ENCODE peak calls at places on chromosomes 16 and 17, in seven cellular contexts. One of them, this sample, is unnamed.

GRCh38 chr16:7013990-7014389 is 318.7 kb upstream of the RBFOX1 start:
- DNase-seq in T follicular helper cell: no peak
- DNase-seq in progenitor cell of endocrine pancreas: no peak
- DNase-seq in NCI-H2227 treated with DMSO at 0.1 percent for 48 hours: no peak
- DNase-seq in NCI-H1417: no peak
- DNase-seq in SHP77: no peak
- DNase-seq in upper lobe of right lung: no peak
- DNase-seq in this sample: no peak

GRCh38 chr17:32565401-32565800 is 78.6 kb downstream of the CDK5R1 start:
- DNase-seq in T follicular helper cell: no peak
- DNase-seq in progenitor cell of endocrine pancreas: no peak
- DNase-seq in NCI-H2227 treated with DMSO at 0.1 percent for 48 hours: no peak
- DNase-seq in NCI-H1417: no peak
- DNase-seq in SHP77: no peak
- DNase-seq in upper lobe of right lung: no peak
- DNase-seq in this sample: no peak

GRCh38 chr17:3986270-3986938 is 22.2 kb upstream of the ATP2A3 start:
- DNase-seq in T follicular helper cell: no peak
- DNase-seq in progenitor cell of endocrine pancreas: no peak
- DNase-seq in NCI-H2227 treated with DMSO at 0.1 percent for 48 hours: no peak
- DNase-seq in NCI-H1417: no peak
- DNase-seq in SHP77: peak
- DNase-seq in upper lobe of right lung: peak
- DNase-seq in this sample: no peak

GRCh38 chr17:82302498-82302963 is 14.9 kb downstream of the CD7 start:
- DNase-seq in T follicular helper cell: no peak
- DNase-seq in progenitor cell of endocrine pancreas: no peak
- DNase-seq in NCI-H2227 treated with DMSO at 0.1 percent for 48 hours: no peak
- DNase-seq in NCI-H1417: no peak
- DNase-seq in SHP77: no peak
- DNase-seq in upper lobe of right lung: peak
- DNase-seq in this sample: peak

GRCh38 chr16:27547134-27547533 is 2.6 kb downstream of the GTF3C1 start:
- DNase-seq in T follicular helper cell: no peak
- DNase-seq in progenitor cell of endocrine pancreas: no peak
- DNase-seq in NCI-H2227 treated with DMSO at 0.1 percent for 48 hours: no peak
- DNase-seq in NCI-H1417: no peak
- DNase-seq in SHP77: no peak
- DNase-seq in upper lobe of right lung: no peak
- DNase-seq in this sample: no peak

GRCh38 chr16:80997139-80997798 is 9.4 kb downstream of the CMC2 start:
- DNase-seq in T follicular helper cell: no peak
- DNase-seq in progenitor cell of endocrine pancreas: no peak
- DNase-seq in NCI-H2227 treated with DMSO at 0.1 percent for 48 hours: no peak
- DNase-seq in NCI-H1417: no peak
- DNase-seq in SHP77: no peak
- DNase-seq in upper lobe of right lung: no peak
- DNase-seq in this sample: no peak

GRCh38 chr17:75827291-75828050 is 16.7 kb downstream of the UNC13D start:
- DNase-seq in T follicular helper cell: peak
- DNase-seq in progenitor cell of endocrine pancreas: peak
- DNase-seq in NCI-H2227 treated with DMSO at 0.1 percent for 48 hours: peak
- DNase-seq in NCI-H1417: no peak
- DNase-seq in SHP77: peak
- DNase-seq in upper lobe of right lung: no peak
- DNase-seq in this sample: peak

GRCh38 chr17:70454377-70454776 is 285.0 kb downstream of the KCNJ2 start:
- DNase-seq in T follicular helper cell: no peak
- DNase-seq in progenitor cell of endocrine pancreas: no peak
- DNase-seq in NCI-H2227 treated with DMSO at 0.1 percent for 48 hours: no peak
- DNase-seq in NCI-H1417: no peak
- DNase-seq in SHP77: no peak
- DNase-seq in upper lobe of right lung: no peak
- DNase-seq in this sample: no peak

GRCh38 chr17:46264456-46265198 is 30.3 kb upstream of the LRRC37A start:
- DNase-seq in T follicular helper cell: peak
- DNase-seq in progenitor cell of endocrine pancreas: no peak
- DNase-seq in NCI-H2227 treated with DMSO at 0.1 percent for 48 hours: no peak
- DNase-seq in NCI-H1417: no peak
- DNase-seq in SHP77: no peak
- DNase-seq in upper lobe of right lung: no peak
- DNase-seq in this sample: peak

GRCh38 chr16:2962334-2963073 is 1.6 kb upstream of the KREMEN2 start:
- DNase-seq in T follicular helper cell: no peak
- DNase-seq in progenitor cell of endocrine pancreas: no peak
- DNase-seq in NCI-H2227 treated with DMSO at 0.1 percent for 48 hours: no peak
- DNase-seq in NCI-H1417: no peak
- DNase-seq in SHP77: no peak
- DNase-seq in upper lobe of right lung: no peak
- DNase-seq in this sample: peak

GRCh38 chr17:83083368-83084201 is 4.2 kb downstream of the METRNL start:
- DNase-seq in T follicular helper cell: no peak
- DNase-seq in progenitor cell of endocrine pancreas: no peak
- DNase-seq in NCI-H2227 treated with DMSO at 0.1 percent for 48 hours: no peak
- DNase-seq in NCI-H1417: no peak
- DNase-seq in SHP77: no peak
- DNase-seq in upper lobe of right lung: no peak
- DNase-seq in this sample: no peak

GRCh38 chr16:23924138-23924537 is 88.4 kb downstream of the PRKCB start:
- DNase-seq in T follicular helper cell: no peak
- DNase-seq in progenitor cell of endocrine pancreas: no peak
- DNase-seq in NCI-H2227 treated with DMSO at 0.1 percent for 48 hours: no peak
- DNase-seq in NCI-H1417: no peak
- DNase-seq in SHP77: no peak
- DNase-seq in upper lobe of right lung: no peak
- DNase-seq in this sample: no peak

GRCh38 chr16:82605863-82606620 is 20.7 kb upstream of the CDH13 start:
- DNase-seq in T follicular helper cell: no peak
- DNase-seq in progenitor cell of endocrine pancreas: no peak
- DNase-seq in NCI-H2227 treated with DMSO at 0.1 percent for 48 hours: no peak
- DNase-seq in NCI-H1417: no peak
- DNase-seq in SHP77: no peak
- DNase-seq in upper lobe of right lung: no peak
- DNase-seq in this sample: no peak

GRCh38 chr16:11946433-11946832 is 4.6 kb upstream of the NPIPB2 start:
- DNase-seq in T follicular helper cell: no peak
- DNase-seq in progenitor cell of endocrine pancreas: no peak
- DNase-seq in NCI-H2227 treated with DMSO at 0.1 percent for 48 hours: no peak
- DNase-seq in NCI-H1417: no peak
- DNase-seq in SHP77: no peak
- DNase-seq in upper lobe of right lung: no peak
- DNase-seq in this sample: no peak

GRCh38 chr17:45935710-45936509 is 41.6 kb downstream of the MAPT start:
- DNase-seq in T follicular helper cell: no peak
- DNase-seq in progenitor cell of endocrine pancreas: no peak
- DNase-seq in NCI-H2227 treated with DMSO at 0.1 percent for 48 hours: no peak
- DNase-seq in NCI-H1417: no peak
- DNase-seq in SHP77: no peak
- DNase-seq in upper lobe of right lung: no peak
- DNase-seq in this sample: no peak

This sample was measured in stimulated activated naive CD4-positive, alpha-beta T cell.